ENCODE peak calls at places on chromosome 19, in nine cellular contexts. N is CD4-positive, alpha-beta memory T cell; R is heart right ventricle; I is GM23248; Y is tibial artery; L is body of pancreas; Z is astrocyte; O is lower lobe of right lung; X is BJ. P is an unnamed sample.

GRCh38 chr19:21322528-21322927 is 6.7 kb downstream of the ZNF708 start:
- DNase-seq in R (peak; percentile 30), L (no peak), X (no peak), O (no peak), I (peak; percentile 78), Y (no peak), Z (peak; percentile 66), N (no peak), P (no peak)

GRCh38 chr19:55898911-55899310 is 33.2 kb downstream of the NLRP13 start:
- DNase-seq in Y (no peak), I (no peak), Z (no peak), O (no peak), L (no peak), X (no peak), N (no peak), R (no peak), P (no peak)

GRCh38 chr19:5109560-5109959 is 140.6 kb downstream of the KDM4B start:
- DNase-seq in N (no peak), O (no peak), Z (no peak), X (no peak), L (no peak), Y (no peak), R (no peak), I (no peak), P (no peak)

GRCh38 chr19:5172859-5173577 is 167.6 kb downstream of the PTPRS start:
- DNase-seq in Y (no peak), Z (peak; percentile 96), I (peak; percentile 99), R (no peak), L (no peak), X (peak; percentile 99), O (no peak), N (no peak), P (no peak)

GRCh38 chr19:42176649-42176989 is 40.9 kb downstream of the DEDD2 start:
- DNase-seq in Y (no peak), I (peak; percentile 75), R (no peak), N (no peak), O (no peak), X (no peak), L (no peak), Z (peak; percentile 8), P (no peak)

GRCh38 chr19:42283248-42284065 is 14.4 kb downstream of the CIC start:
- DNase-seq in X (peak; percentile 60), O (peak; percentile 96), L (peak; percentile 96), I (peak; percentile 98), N (peak; percentile 97), Z (peak; percentile 75), Y (peak; percentile 99), R (peak; percentile 98), P (peak; percentile 97)

GRCh38 chr19:389246-389934 is 19.6 kb downstream of the C2CD4C start:
- DNase-seq in I (peak; percentile 42), Y (no peak), R (peak; percentile 2), O (peak; percentile 36), X (no peak), L (no peak), N (no peak), Z (no peak), P (no peak)

GRCh38 chr19:5738423-5738822 is 18.0 kb downstream of the CATSPERD start:
- DNase-seq in Y (no peak), R (no peak), L (no peak), Z (no peak), X (no peak), I (peak; percentile 58), N (no peak), O (no peak), P (no peak)

GRCh38 chr19:5643060-5643459 is 20.2 kb downstream of the SAFB start:
- DNase-seq in Z (no peak), I (no peak), O (no peak), X (no peak), R (no peak), L (no peak), Y (no peak), N (no peak), P (no peak)

GRCh38 chr19:19217110-19217509 is 5.4 kb downstream of the NCAN start:
- DNase-seq in L (no peak), I (peak; percentile 26), O (no peak), R (no peak), Y (no peak), Z (no peak), X (no peak), N (no peak), P (no peak)

GRCh38 chr19:5718579-5719273 is 1.2 kb downstream of the LONP1 start:
- DNase-seq in L (no peak), X (peak; percentile 69), Z (peak; percentile 80), Y (no peak), N (no peak), R (no peak), I (peak; percentile 91), O (no peak), P (no peak)

GRCh38 chr19:14183741-14184395 is 22.1 kb downstream of the ADGRL1 start:
- DNase-seq in I (no peak), R (no peak), O (no peak), X (no peak), Y (no peak), L (no peak), N (no peak), Z (no peak), P (no peak)

GRCh38 chr19:44005968-44006367 is 3.2 kb downstream of the ZNF230 start:
- DNase-seq in Y (no peak), R (no peak), I (peak; percentile 47), Z (no peak), X (no peak), O (no peak), L (no peak), N (no peak), P (no peak)

GRCh38 chr19:14300281-14300680 is 81.0 kb upstream of the ADGRE5 start:
- DNase-seq in N (no peak), O (no peak), Z (no peak), R (no peak), Y (no peak), X (no peak), L (no peak), I (no peak), P (no peak)

GRCh38 chr19:2080336-2080988 is 15.7 kb downstream of the MOB3A start:
- DNase-seq in L (no peak), O (no peak), I (no peak), R (no peak), X (no peak), N (no peak), Y (no peak), Z (no peak), P (no peak)
- H3K36me3 ChIP-seq in L (peaks cover 3% of the 10 kb centered on the region), O (peaks cover 94% of the 10 kb centered on the region), I (peaks cover 6% of the 10 kb centered on the region), R (peaks cover 86% of the 10 kb centered on the region), X (peaks cover 25% of the 10 kb centered on the region), N (peaks cover 40% of the 10 kb centered on the region), Y (peaks cover 36% of the 10 kb centered on the region), Z (peaks cover 13% of the 10 kb centered on the region), P (no peaks in the 10 kb centered on the region)

GRCh38 chr19:10120538-10121198 is 969 bp upstream of the EIF3G start:
- DNase-seq in I (peak; percentile 96), O (no peak), R (no peak), X (peak; percentile 68), L (no peak), N (no peak), Y (no peak), Z (peak; percentile 83), P (no peak)

GRCh38 chr19:10116866-10117616 is 2.7 kb downstream of the EIF3G start:
- DNase-seq in Y (no peak), X (no peak), Z (no peak), R (no peak), N (no peak), O (no peak), I (no peak), L (no peak), P (no peak)

GRCh38 chr19:10116085-10116865 is 3.4 kb downstream of the EIF3G start:
- DNase-seq in Y (no peak), R (no peak), Z (no peak), L (no peak), O (peak; percentile 46), N (no peak), I (peak; percentile 16), X (no peak), P (peak; percentile 76)

GRCh38 chr19:10122066-10122465 is 2.4 kb upstream of the EIF3G start:
- DNase-seq in N (no peak), O (no peak), X (peak; percentile 21), L (no peak), Y (peak; percentile 80), Z (peak; percentile 48), I (peak; percentile 86), R (no peak), P (no peak)

DNA sequence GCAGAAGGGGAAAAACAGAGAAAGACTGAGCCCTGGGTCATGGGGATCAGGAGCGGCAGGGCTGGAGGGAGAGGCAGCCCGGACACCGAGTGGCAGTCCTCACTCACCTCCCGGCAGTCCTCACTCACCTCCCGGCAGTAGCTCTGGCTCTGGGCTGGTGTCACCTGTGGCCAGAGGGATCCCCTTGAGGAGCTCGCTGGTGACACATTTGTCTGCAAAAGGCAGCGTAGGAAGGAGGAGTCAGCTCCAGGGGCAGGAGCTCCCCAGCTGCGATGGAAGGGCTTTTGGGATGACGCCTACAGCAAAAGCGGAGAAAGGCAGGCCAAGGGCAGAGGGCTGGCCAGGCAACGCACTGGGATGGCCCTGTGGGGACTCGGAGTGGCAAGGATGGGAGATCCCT is 739 bp downstream of the EIF3G start:
- DNase-seq in Y (no peak), O (no peak), Z (no peak), X (no peak), L (no peak), N (no peak), R (no peak), I (peak; percentile 69), P (no peak)
- H3K36me3 ChIP-seq in Y (peaks cover 40% of the 10 kb centered on the region), O (peaks cover 48% of the 10 kb centered on the region), Z (peaks cover 3% of the 10 kb centered on the region), X (peaks cover 29% of the 10 kb centered on the region), L (peaks cover 13% of the 10 kb centered on the region), N (peaks cover 35% of the 10 kb centered on the region), R (peaks cover 50% of the 10 kb centered on the region), I (peaks cover 6% of the 10 kb centered on the region), P (no peaks in the 10 kb centered on the region)

GRCh38 chr19:3453840-3454239 is 26.5 kb downstream of the SMIM24 start:
- DNase-seq in O (no peak), Z (no peak), R (no peak), N (no peak), I (no peak), Y (no peak), L (no peak), X (no peak), P (no peak)

GRCh38 chr19:3451451-3451866 is 28.9 kb downstream of the SMIM24 start:
- DNase-seq in I (peak; percentile 39), O (no peak), Z (no peak), R (no peak), N (no peak), X (no peak), L (no peak), Y (no peak), P (no peak)

GRCh38 chr19:3452456-3453068 is 27.8 kb downstream of the SMIM24 start:
- DNase-seq in R (no peak), O (no peak), Y (no peak), L (no peak), N (no peak), X (no peak), I (no peak), Z (no peak), P (no peak)

GRCh38 chr19:3448616-3449334 is 31.6 kb downstream of the SMIM24 start:
- DNase-seq in Z (no peak), R (no peak), I (no peak), L (no peak), Y (no peak), N (no peak), O (no peak), X (no peak), P (no peak)

GRCh38 chr19:3450796-3451411 is 29.4 kb downstream of the SMIM24 start:
- DNase-seq in L (no peak), N (no peak), Z (peak; percentile 100), O (peak; percentile 70), X (peak; percentile 100), I (peak; percentile 99), Y (peak; percentile 96), R (no peak), P (peak; percentile 82)
- H3K36me3 ChIP-seq in L (peaks cover 26% of the 10 kb centered on the region), N (peaks cover 11% of the 10 kb centered on the region), Z (peaks cover 17% of the 10 kb centered on the region), O (peaks cover 97% of the 10 kb centered on the region), X (peaks cover 40% of the 10 kb centered on the region), I (peaks cover 44% of the 10 kb centered on the region), Y (peaks cover 45% of the 10 kb centered on the region), R (peaks cover 94% of the 10 kb centered on the region), P (peaks cover 98% of the 10 kb centered on the region)

GRCh38 chr19:47152205-47152604 is 21.6 kb downstream of the SAE1 start:
- DNase-seq in Z (no peak), R (no peak), N (no peak), L (no peak), X (no peak), I (no peak), O (no peak), Y (no peak), P (no peak)
- H3K36me3 ChIP-seq in Z (peaks cover 43% of the 10 kb centered on the region), R (peaks cover 95% of the 10 kb centered on the region), N (peaks cover 37% of the 10 kb centered on the region), L (no peaks in the 10 kb centered on the region), X (peaks cover 6% of the 10 kb centered on the region), I (peaks cover 64% of the 10 kb centered on the region), O (peaks cover 79% of the 10 kb centered on the region), Y (peaks cover 32% of the 10 kb centered on the region), P (peaks cover 86% of the 10 kb centered on the region)

P was measured in left lung.